ENCODE peak calls at places on chromosomes 5 and 9, in four cellular contexts. C, V, R and U are unnamed samples. For H3K4me1, the result is how much of the 10 kb centered on the place peaks cover.

GRCh38 chr5:173328896-173329369 is 719 bp upstream of the STC2 start:
- DNase-seq in C (peak), R (no peak), V (peak), U (peak)

GRCh38 chr5:137320056-137321045 is 178.8 kb downstream of the SPOCK1 start:
- DNase-seq in R (peak), C (peak), V (peak), U (peak)

GRCh38 chr9:10238087-10238486 is 374.7 kb downstream of the PTPRD start:
- DNase-seq in C (no peak), V (no peak), R (no peak), U (peak)

GRCh38 chr9:38682713-38683112 is 37.2 kb downstream of the FAM240B start:
- DNase-seq in C (peak), R (no peak), V (peak), U (peak)

GRCh38 chr5:55176176-55176818 is 3.3 kb upstream of the CDC20B start:
- DNase-seq in C (peak), V (peak), R (peak), U (peak)

GRCh38 chr5:80713640-80714039 is 58.9 kb upstream of the DHFR start:
- DNase-seq in C (no peak), R (no peak), V (no peak), U (no peak)

GRCh38 chr5:150113047-150113744 is 26.8 kb upstream of the CSF1R start:
- DNase-seq in C (no peak), R (peak), V (peak), U (peak)

GRCh38 chr9:112665347-112665746 is 52.6 kb downstream of the INIP start:
- DNase-seq in R (peak), C (no peak), V (no peak), U (no peak)

GRCh38 chr9:116087246-116087645 is 66.3 kb upstream of the PAPPA start:
- DNase-seq in R (no peak), V (peak), C (peak), U (no peak)

GRCh38 chr9:112033237-112034215 is 136.9 kb downstream of the UGCG start:
- DNase-seq in V (no peak), C (no peak), R (no peak), U (no peak)

GRCh38 chr5:143800715-143801114 is 11.2 kb upstream of the HMHB1 start:
- DNase-seq in C (no peak), V (no peak), R (no peak), U (no peak)

GRCh38 chr9:4573634-4574391 is 83.5 kb downstream of the SLC1A1 start:
- DNase-seq in V (no peak), R (no peak), C (peak), U (no peak)

GRCh38 chr5:131104169-131104775 is 60.8 kb downstream of the HINT1 start:
- DNase-seq in C (no peak), V (no peak), R (no peak), U (no peak)

GRCh38 chr9:127816362-127816725 is 13.7 kb downstream of the FPGS start:
- DNase-seq in V (no peak), R (no peak), C (no peak), U (no peak)

GRCh38 chr5:119379096-119379495 is 23.3 kb downstream of the TNFAIP8 start:
- DNase-seq in V (no peak), C (no peak), R (no peak), U (no peak)

GRCh38 chr9:37026936-37027581 is 7.0 kb downstream of the PAX5 start:
- DNase-seq in R (no peak), V (no peak), C (peak), U (peak)

GRCh38 chr5:154986151-154986550 is 27.4 kb upstream of the KIF4B start:
- DNase-seq in R (no peak), C (no peak), V (no peak), U (no peak)

GRCh38 chr5:177508217-177508611 is 1.4 kb downstream of the DOK3 start:
- DNase-seq in R (no peak), C (no peak), V (no peak), U (no peak)

GRCh38 chr5:131109540-131110255 is 55.4 kb downstream of the HINT1 start:
- DNase-seq in R (peak), C (peak), V (no peak), U (peak)

GRCh38 chr5:28896949-28897348 is 1858.6 kb upstream of the CDH9 start:
- DNase-seq in C (no peak), V (no peak), R (no peak), U (peak)

GRCh38 chr9:130940693-130941576 is 1.9 kb upstream of the FIBCD1 start:
- DNase-seq in C (peak), R (peak), V (peak), U (peak)

DNA sequence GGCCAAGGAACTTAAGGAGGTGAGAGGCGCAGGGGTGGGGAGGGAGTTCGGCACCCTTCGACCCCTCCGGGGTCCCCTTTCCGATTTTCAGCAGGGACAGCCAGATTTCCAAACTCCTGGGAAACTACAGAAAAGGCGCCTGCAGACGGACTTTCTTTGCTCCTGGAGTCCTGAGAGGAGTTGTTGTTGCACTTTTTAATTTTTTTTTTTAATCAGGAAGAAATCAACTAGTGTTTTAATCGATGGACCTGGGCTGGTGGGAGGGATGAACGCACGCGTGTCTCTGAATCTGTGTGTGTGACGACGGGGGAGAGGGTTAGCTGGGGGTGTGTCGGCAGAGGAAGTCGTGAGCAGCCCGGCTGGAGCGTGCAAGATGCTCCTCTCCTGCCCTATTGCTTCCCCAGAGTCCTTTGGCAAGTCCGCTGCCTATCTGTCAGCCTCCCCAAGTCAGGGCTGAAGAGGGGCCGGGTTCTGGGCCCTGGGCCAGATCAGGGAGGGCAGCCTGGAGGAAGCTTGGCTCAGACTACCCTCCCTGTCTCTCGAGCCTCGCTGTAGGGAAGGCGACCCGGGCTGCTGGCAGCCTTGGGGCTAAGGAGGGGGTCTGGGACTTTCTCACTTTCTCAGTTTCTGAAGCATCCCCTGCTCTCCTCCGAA is 654 bp downstream of the PRR16 start:
- DNase-seq in V (no peak), C (peak), R (peak), U (peak)
- H3K4me3 ChIP-seq in V (peak), C (peak), R (peak), U (peak)

GRCh38 chr9:22160235-22160634 is 151.1 kb upstream of the CDKN2B start:
- DNase-seq in R (no peak), C (no peak), V (no peak), U (no peak)
- H3K4me1 ChIP-seq in R (under half), C (under half), V (half or more), U (under half)

GRCh38 chr9:18605763-18606162 is 131.8 kb downstream of the ADAMTSL1 start:
- DNase-seq in R (no peak), V (no peak), C (no peak), U (no peak)

GRCh38 chr9:18606281-18606680 is 132.3 kb downstream of the ADAMTSL1 start:
- DNase-seq in V (no peak), R (no peak), C (no peak), U (no peak)

GRCh38 chr9:18601026-18601425 is 127.1 kb downstream of the ADAMTSL1 start:
- DNase-seq in V (no peak), C (no peak), R (no peak), U (no peak)

GRCh38 chr9:18604971-18605370 is 131.0 kb downstream of the ADAMTSL1 start:
- DNase-seq in R (no peak), V (no peak), C (no peak), U (no peak)

DNA sequence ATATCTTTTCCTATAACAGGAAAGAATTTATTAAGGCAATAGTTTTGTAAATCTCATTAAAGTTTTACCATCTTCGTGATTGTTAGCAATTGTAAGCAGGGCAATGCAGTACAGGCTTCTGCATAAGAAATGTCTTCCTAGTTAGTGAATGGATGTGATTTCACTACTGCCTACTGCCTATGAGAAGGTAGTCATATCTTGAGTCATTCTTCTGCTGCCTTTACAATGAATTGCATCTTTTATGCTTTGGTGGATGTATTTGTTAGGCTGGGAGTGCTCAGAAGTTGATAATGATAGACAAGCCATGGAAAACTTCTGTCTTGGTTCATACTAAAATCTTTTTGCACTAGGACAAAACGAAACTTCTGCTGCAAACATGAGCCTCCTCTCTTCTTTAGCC is 128.0 kb downstream of the ADAMTSL1 start:
- DNase-seq in C (no peak), R (no peak), V (no peak), U (no peak)
- TF ChIP-seq EZH2 in C (no peak), R (no peak), V (no peak), U (no peak)

GRCh38 chr9:102867488-102867887 is 127.6 kb upstream of the CYLC2 start:
- DNase-seq in C (no peak), R (no peak), V (peak), U (no peak)

DNA sequence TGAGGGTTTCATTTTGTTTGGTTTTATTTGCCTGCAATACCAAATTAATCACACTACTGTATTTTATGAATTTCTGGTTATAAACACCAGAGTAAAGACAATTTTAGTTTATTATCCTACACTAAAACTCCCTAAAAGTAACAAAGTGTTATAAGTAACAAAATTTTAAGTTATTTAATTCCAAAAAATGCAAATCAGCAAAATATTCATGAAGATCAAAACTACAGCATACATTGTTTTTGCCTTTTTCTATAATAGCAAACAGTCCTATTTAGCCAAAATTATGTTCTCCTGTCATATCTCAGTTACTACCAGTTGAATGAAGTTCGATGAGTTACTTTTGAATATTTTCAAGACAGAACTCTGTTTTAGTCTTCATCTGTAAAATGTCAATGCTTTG is 132.7 kb upstream of the CYLC2 start:
- DNase-seq in R (no peak), C (no peak), V (no peak), U (no peak)
- H3K4me3 ChIP-seq in R (no peak), C (no peak), V (no peak), U (no peak)

DNA sequence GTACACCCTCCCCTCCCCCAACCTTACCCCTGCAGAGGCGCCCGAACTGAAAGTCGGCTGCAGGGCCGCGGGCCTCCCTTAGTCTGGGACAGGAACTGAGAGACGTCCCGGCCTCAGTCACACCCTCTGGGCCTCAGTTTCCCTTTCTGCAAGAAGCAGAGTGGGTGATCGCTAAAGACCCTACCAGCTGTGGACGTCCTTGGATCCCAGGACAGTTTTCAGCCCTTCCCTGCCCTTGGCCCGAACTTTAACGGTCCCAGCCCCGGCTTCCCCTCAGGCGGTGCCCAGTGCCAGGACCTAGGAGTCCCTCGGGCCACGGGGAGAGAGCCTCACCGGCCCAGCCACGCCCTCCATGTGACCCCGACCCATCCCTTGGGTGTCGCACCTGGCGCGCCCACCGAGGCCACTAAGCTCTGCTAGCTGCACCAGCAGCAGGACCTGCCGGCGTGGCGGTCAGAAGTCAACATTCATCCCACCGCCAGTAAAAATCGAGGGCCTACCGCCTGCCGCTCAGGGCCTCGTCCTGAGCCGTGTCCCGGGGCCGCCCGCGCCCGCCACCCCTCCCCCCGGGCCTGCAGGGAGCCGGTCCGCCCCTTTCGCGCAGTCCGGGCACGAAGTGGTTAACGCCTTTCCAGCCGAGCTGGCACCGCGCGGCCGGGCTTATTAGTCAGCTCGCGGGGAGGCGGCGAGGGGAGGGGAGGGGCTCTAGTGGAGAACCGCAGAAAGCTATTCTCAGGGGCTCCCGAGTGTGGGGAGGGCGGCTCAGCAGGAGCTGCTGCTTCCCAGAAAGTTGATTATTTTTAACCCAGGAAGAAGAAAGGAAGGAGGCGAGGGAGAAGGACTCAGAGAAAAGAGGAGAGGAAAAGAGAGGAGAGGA is 124.5 kb downstream of the C9orf50 start:
- DNase-seq in R (peak), C (peak), V (peak), U (peak)
- H3K4me1 ChIP-seq in R (under half), C (under half), V (under half), U (under half)

GRCh38 chr5:37835400-37835973 is 4.4 kb downstream of the GDNF start:
- DNase-seq in R (no peak), C (no peak), V (no peak), U (no peak)
- TF ChIP-seq EZH2 in R (no peak), C (no peak), V (no peak), U (peak)

GRCh38 chr9:93027750-93028149 is 30.8 kb upstream of the SUSD3 start:
- DNase-seq in R (no peak), C (no peak), V (no peak), U (no peak)
- H3K4me3 ChIP-seq in R (no peak), C (no peak), V (no peak), U (no peak)

DNA sequence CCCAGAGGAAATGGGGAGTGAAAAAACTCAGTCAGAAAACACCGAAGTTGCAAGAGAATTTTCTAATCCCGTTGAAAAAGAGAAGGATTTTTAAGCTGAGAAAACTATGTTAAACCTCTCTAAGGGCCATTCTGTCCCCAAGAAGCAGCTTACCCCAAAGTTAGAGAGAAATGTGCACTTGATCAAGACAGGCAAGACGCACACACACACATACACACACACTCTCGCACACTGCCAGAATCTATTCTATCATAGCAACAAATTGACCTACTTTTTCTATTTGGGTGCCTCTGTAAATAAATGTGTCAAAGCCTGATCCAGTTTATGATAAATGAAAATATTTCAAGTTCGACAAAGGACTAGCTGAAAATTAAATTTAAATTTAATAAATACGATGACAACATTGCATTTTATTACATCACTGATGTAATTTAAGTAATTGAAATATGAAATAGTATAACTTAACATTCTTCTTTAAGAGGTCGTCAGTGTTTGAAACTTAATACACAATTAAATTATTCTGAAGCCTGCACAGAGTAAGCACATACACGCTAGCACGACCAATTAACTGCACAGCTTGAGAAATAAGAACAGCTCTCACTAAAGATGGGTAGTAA is 5.9 kb downstream of the NFIL3 start:
- DNase-seq in V (no peak), R (no peak), C (no peak), U (no peak)
- H3K4me1 ChIP-seq in V (half or more), R (under half), C (under half), U (under half)

GRCh38 chr5:115818821-115819220 is 2.4 kb upstream of the CDO1 start:
- DNase-seq in C (no peak), R (no peak), V (no peak), U (no peak)

GRCh38 chr5:115813719-115814118 is 2.7 kb downstream of the CDO1 start:
- DNase-seq in C (peak), V (no peak), R (no peak), U (no peak)

GRCh38 chr5:115816226-115817042 is at the start of gene CDO1:
- DNase-seq in V (no peak), R (no peak), C (peak), U (peak)

GRCh38 chr5:115815006-115815692 is 1.3 kb downstream of the CDO1 start:
- DNase-seq in R (no peak), V (no peak), C (no peak), U (no peak)

DNA sequence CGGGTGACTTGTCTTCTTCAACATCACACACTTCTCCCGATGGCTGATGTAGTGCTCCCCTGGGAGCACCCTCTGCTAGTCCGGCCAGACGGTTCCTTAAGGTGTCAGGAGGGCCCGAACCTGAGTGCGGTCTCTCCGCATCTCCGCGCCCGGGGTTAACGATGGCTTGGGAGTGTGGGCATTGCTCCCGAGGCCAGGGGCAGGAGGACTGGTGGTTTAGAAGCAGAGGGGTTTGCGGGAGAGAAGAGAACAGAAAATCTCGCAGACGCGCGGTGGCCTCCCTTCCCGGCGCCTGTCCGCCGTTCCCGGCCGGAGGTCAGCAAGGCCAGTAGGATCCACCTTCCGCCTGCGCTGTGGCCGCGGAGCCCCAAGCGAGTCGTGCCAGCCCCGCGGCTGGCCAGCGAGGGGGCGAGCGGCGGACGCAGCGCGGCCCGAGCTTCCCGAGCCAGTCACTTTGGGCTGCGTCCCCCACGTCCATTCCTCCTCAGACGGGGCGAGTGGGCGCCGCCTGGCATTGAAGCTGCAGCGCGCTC is 700 bp downstream of the CDO1 start:
- DNase-seq in V (no peak), C (peak), R (no peak), U (peak)
- TF ChIP-seq EZH2 in V (no peak), C (peak), R (no peak), U (peak)